ENCODE peak calls at places on chromosomes 16 and 17, in ten cellular contexts. One of them, this sample, is unnamed.

GRCh38 chr16:3096362-3096761 is 2.7 kb downstream of the ZSCAN10 start:
- DNase-seq in left lung: no peak
- DNase-seq in upper lobe of right lung: no peak
- DNase-seq in psoas muscle: peak; percentile 14
- DNase-seq in cardiac muscle cell: no peak
- DNase-seq in fibroblast of the aortic adventitia: no peak
- DNase-seq in body of pancreas: no peak
- DNase-seq in GM20000: peak; percentile 3
- DNase-seq in B cell: peak; percentile 9
- DNase-seq in chondrocyte: no peak
- DNase-seq in this sample: no peak

GRCh38 chr17:82663381-82664275 is 15.4 kb upstream of the WDR45B start:
- DNase-seq in left lung: no peak
- DNase-seq in upper lobe of right lung: no peak
- DNase-seq in psoas muscle: no peak
- DNase-seq in cardiac muscle cell: no peak
- DNase-seq in fibroblast of the aortic adventitia: no peak
- DNase-seq in body of pancreas: no peak
- DNase-seq in GM20000: no peak
- DNase-seq in B cell: no peak
- DNase-seq in chondrocyte: no peak
- DNase-seq in this sample: no peak

GRCh38 chr16:2243031-2243528 is 6.8 kb downstream of the DNASE1L2 start:
- DNase-seq in left lung: no peak
- DNase-seq in upper lobe of right lung: no peak
- DNase-seq in psoas muscle: no peak
- DNase-seq in cardiac muscle cell: no peak
- DNase-seq in fibroblast of the aortic adventitia: no peak
- DNase-seq in body of pancreas: no peak
- DNase-seq in GM20000: no peak
- DNase-seq in B cell: peak; percentile 30
- DNase-seq in chondrocyte: peak; percentile 92
- DNase-seq in this sample: no peak

GRCh38 chr17:36493956-36494355 is 7.5 kb downstream of the ZNHIT3 start:
- DNase-seq in left lung: no peak
- DNase-seq in upper lobe of right lung: no peak
- DNase-seq in psoas muscle: no peak
- DNase-seq in cardiac muscle cell: no peak
- DNase-seq in fibroblast of the aortic adventitia: no peak
- DNase-seq in body of pancreas: no peak
- DNase-seq in GM20000: no peak
- DNase-seq in B cell: no peak
- DNase-seq in chondrocyte: no peak
- DNase-seq in this sample: no peak

GRCh38 chr17:21679256-21680146 is 12.8 kb upstream of the KCNJ18 start:
- DNase-seq in left lung: no peak
- DNase-seq in upper lobe of right lung: no peak
- DNase-seq in psoas muscle: no peak
- DNase-seq in cardiac muscle cell: no peak
- DNase-seq in fibroblast of the aortic adventitia: no peak
- DNase-seq in body of pancreas: no peak
- DNase-seq in GM20000: no peak
- DNase-seq in B cell: no peak
- DNase-seq in chondrocyte: no peak
- DNase-seq in this sample: no peak

GRCh38 chr16:11530171-11530940 is 56.4 kb downstream of the LITAF start:
- DNase-seq in left lung: no peak
- DNase-seq in upper lobe of right lung: no peak
- DNase-seq in psoas muscle: no peak
- DNase-seq in cardiac muscle cell: peak; percentile 54
- DNase-seq in fibroblast of the aortic adventitia: peak; percentile 28
- DNase-seq in body of pancreas: no peak
- DNase-seq in GM20000: no peak
- DNase-seq in B cell: no peak
- DNase-seq in chondrocyte: no peak
- DNase-seq in this sample: no peak

GRCh38 chr16:74677868-74678267 is 11.2 kb upstream of the RFWD3 start:
- DNase-seq in left lung: no peak
- DNase-seq in upper lobe of right lung: no peak
- DNase-seq in psoas muscle: no peak
- DNase-seq in cardiac muscle cell: no peak
- DNase-seq in fibroblast of the aortic adventitia: no peak
- DNase-seq in body of pancreas: no peak
- DNase-seq in GM20000: no peak
- DNase-seq in B cell: no peak
- DNase-seq in chondrocyte: no peak
- DNase-seq in this sample: no peak

GRCh38 chr16:57087003-57087402 is 5.4 kb upstream of the CPNE2 start:
- DNase-seq in left lung: no peak
- DNase-seq in upper lobe of right lung: no peak
- DNase-seq in psoas muscle: no peak
- DNase-seq in cardiac muscle cell: no peak
- DNase-seq in fibroblast of the aortic adventitia: no peak
- DNase-seq in body of pancreas: no peak
- DNase-seq in GM20000: no peak
- DNase-seq in B cell: no peak
- DNase-seq in chondrocyte: no peak
- DNase-seq in this sample: no peak

GRCh38 chr16:84738255-84739038 is 38.6 kb downstream of the USP10 start:
- DNase-seq in left lung: peak; percentile 73
- DNase-seq in upper lobe of right lung: peak; percentile 73
- DNase-seq in psoas muscle: peak; percentile 79
- DNase-seq in cardiac muscle cell: peak; percentile 84
- DNase-seq in fibroblast of the aortic adventitia: peak; percentile 78
- DNase-seq in body of pancreas: peak; percentile 82
- DNase-seq in GM20000: peak; percentile 68
- DNase-seq in B cell: peak; percentile 63
- DNase-seq in chondrocyte: no peak
- DNase-seq in this sample: peak; percentile 76

GRCh38 chr16:84737658-84738057 is 37.9 kb downstream of the USP10 start:
- DNase-seq in left lung: peak; percentile 77
- DNase-seq in upper lobe of right lung: peak; percentile 70
- DNase-seq in psoas muscle: no peak
- DNase-seq in cardiac muscle cell: no peak
- DNase-seq in fibroblast of the aortic adventitia: no peak
- DNase-seq in body of pancreas: peak; percentile 43
- DNase-seq in GM20000: no peak
- DNase-seq in B cell: no peak
- DNase-seq in chondrocyte: no peak
- DNase-seq in this sample: no peak

GRCh38 chr16:84740596-84741071 is 40.8 kb downstream of the USP10 start:
- DNase-seq in left lung: no peak
- DNase-seq in upper lobe of right lung: no peak
- DNase-seq in psoas muscle: no peak
- DNase-seq in cardiac muscle cell: no peak
- DNase-seq in fibroblast of the aortic adventitia: no peak
- DNase-seq in body of pancreas: no peak
- DNase-seq in GM20000: no peak
- DNase-seq in B cell: no peak
- DNase-seq in chondrocyte: no peak
- DNase-seq in this sample: no peak

GRCh38 chr16:84741351-84741791 is 41.6 kb downstream of the USP10 start:
- DNase-seq in left lung: no peak
- DNase-seq in upper lobe of right lung: no peak
- DNase-seq in psoas muscle: no peak
- DNase-seq in cardiac muscle cell: peak; percentile 43
- DNase-seq in fibroblast of the aortic adventitia: peak; percentile 48
- DNase-seq in body of pancreas: peak; percentile 43
- DNase-seq in GM20000: no peak
- DNase-seq in B cell: no peak
- DNase-seq in chondrocyte: no peak
- DNase-seq in this sample: no peak

DNA sequence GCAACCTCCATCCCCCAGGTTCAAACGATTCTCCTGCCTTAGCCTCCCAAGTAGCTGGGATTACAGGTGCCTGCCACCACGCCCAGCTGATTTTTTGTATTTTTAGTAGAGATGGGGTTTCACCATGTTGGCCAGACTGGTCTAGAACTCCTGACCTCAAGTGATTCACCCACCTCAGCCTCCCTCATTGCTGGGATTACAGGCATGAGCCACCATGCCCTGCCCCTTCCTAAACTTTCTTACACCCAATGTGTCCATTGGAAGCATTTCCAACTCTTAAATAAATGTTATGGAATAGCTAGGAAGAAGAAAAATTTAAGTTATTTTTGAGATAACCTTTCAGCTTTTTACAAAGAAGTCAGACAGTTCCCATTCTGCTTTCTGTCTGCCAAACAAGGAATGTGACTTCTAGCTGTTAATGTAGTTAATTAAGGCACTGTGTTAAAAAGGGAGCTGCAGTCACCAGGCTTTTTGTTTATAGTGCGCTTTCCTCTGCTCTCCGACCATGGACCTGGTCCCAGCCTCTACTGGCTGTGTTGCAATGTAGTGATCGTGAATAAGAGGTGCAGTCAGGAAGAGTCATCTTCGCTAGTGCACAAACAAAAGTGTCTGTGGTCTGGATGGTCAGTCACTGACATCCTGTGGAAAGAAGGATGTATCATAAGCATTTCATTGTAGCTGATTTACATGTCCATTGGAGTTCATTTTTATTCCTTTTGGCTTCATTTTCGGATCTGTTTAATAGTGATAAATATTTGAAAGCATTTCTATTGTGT is 39.7 kb downstream of the USP10 start:
- DNase-seq in left lung: no peak
- DNase-seq in upper lobe of right lung: no peak
- DNase-seq in psoas muscle: no peak
- DNase-seq in cardiac muscle cell: peak; percentile 60
- DNase-seq in fibroblast of the aortic adventitia: peak; percentile 71
- DNase-seq in body of pancreas: peak; percentile 33
- DNase-seq in GM20000: no peak
- DNase-seq in B cell: no peak
- DNase-seq in chondrocyte: no peak
- DNase-seq in this sample: no peak
- TF ChIP-seq CTCF in left lung: no peak
- TF ChIP-seq CTCF in upper lobe of right lung: no peak
- TF ChIP-seq CTCF in psoas muscle: no peak
- TF ChIP-seq CTCF in cardiac muscle cell: no peak
- TF ChIP-seq CTCF in fibroblast of the aortic adventitia: no peak
- TF ChIP-seq CTCF in body of pancreas: no peak
- TF ChIP-seq CTCF in GM20000: no peak
- TF ChIP-seq CTCF in B cell: no peak
- TF ChIP-seq CTCF in chondrocyte: no peak
- TF ChIP-seq CTCF in this sample: no peak

GRCh38 chr16:68960910-68961309 is 117.6 kb downstream of the TANGO6 start:
- DNase-seq in left lung: no peak
- DNase-seq in upper lobe of right lung: no peak
- DNase-seq in psoas muscle: no peak
- DNase-seq in cardiac muscle cell: peak; percentile 39
- DNase-seq in fibroblast of the aortic adventitia: no peak
- DNase-seq in body of pancreas: no peak
- DNase-seq in GM20000: no peak
- DNase-seq in B cell: no peak
- DNase-seq in chondrocyte: no peak
- DNase-seq in this sample: no peak

GRCh38 chr16:68951991-68952877 is 108.9 kb downstream of the TANGO6 start:
- DNase-seq in left lung: no peak
- DNase-seq in upper lobe of right lung: no peak
- DNase-seq in psoas muscle: no peak
- DNase-seq in cardiac muscle cell: no peak
- DNase-seq in fibroblast of the aortic adventitia: peak; percentile 33
- DNase-seq in body of pancreas: no peak
- DNase-seq in GM20000: no peak
- DNase-seq in B cell: no peak
- DNase-seq in chondrocyte: no peak
- DNase-seq in this sample: no peak

DNA sequence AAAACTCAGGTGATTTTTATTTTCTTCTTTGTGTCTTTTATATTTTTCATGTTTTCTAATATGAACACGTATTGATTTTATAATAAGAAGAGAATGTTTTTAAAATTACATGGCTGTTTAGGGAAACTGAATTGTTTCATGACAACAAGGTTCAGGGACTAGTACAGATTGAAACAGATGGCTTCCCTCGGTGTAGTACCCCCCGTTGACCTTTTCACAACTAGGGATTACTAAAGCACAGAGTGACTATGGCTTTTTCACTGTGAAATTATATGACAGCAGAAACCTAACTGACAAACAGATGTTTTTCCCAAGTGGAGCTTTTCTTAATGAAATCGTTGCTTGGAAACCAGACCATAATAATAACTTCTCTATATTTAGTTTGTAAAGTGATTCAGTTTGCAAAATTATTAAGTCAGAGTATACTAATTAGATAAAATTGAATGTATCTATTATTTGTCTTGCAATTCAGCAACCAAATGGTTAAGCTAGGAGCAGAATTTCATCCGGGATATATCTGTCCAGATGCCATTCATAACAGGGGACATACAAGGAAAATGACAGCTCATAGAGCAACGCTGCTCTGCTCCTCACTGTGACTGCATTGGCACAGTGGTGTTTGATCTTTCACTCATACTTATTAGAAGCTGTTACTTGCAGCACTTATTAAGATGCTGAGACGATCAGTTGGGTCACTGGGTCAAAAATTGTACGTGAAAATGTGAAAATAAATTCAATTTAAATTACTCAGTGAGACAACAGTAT is 111.7 kb downstream of the TANGO6 start:
- DNase-seq in left lung: no peak
- DNase-seq in upper lobe of right lung: no peak
- DNase-seq in psoas muscle: no peak
- DNase-seq in cardiac muscle cell: no peak
- DNase-seq in fibroblast of the aortic adventitia: no peak
- DNase-seq in body of pancreas: no peak
- DNase-seq in GM20000: no peak
- DNase-seq in B cell: no peak
- DNase-seq in chondrocyte: no peak
- DNase-seq in this sample: no peak
- TF ChIP-seq CTCF in left lung: no peak
- TF ChIP-seq CTCF in upper lobe of right lung: no peak
- TF ChIP-seq CTCF in psoas muscle: no peak
- TF ChIP-seq CTCF in cardiac muscle cell: no peak
- TF ChIP-seq CTCF in fibroblast of the aortic adventitia: no peak
- TF ChIP-seq CTCF in body of pancreas: no peak
- TF ChIP-seq CTCF in GM20000: no peak
- TF ChIP-seq CTCF in B cell: no peak
- TF ChIP-seq CTCF in chondrocyte: no peak
- TF ChIP-seq CTCF in this sample: no peak

GRCh38 chr17:43832168-43832975 is 574 bp downstream of the MPP3 start:
- DNase-seq in left lung: peak; percentile 63
- DNase-seq in upper lobe of right lung: peak; percentile 82
- DNase-seq in psoas muscle: peak; percentile 73
- DNase-seq in cardiac muscle cell: peak; percentile 68
- DNase-seq in fibroblast of the aortic adventitia: peak; percentile 54
- DNase-seq in body of pancreas: peak; percentile 47
- DNase-seq in GM20000: no peak
- DNase-seq in B cell: no peak
- DNase-seq in chondrocyte: no peak
- DNase-seq in this sample: no peak
- TF ChIP-seq CTCF in left lung: no peak
- TF ChIP-seq CTCF in upper lobe of right lung: no peak
- TF ChIP-seq CTCF in psoas muscle: no peak
- TF ChIP-seq CTCF in cardiac muscle cell: no peak
- TF ChIP-seq CTCF in fibroblast of the aortic adventitia: no peak
- TF ChIP-seq CTCF in body of pancreas: no peak
- TF ChIP-seq CTCF in GM20000: no peak
- TF ChIP-seq CTCF in B cell: no peak
- TF ChIP-seq CTCF in chondrocyte: peak; percentile 19
- TF ChIP-seq CTCF in this sample: no peak

GRCh38 chr16:87927195-87927562 is 9.2 kb downstream of the CA5A start:
- DNase-seq in left lung: no peak
- DNase-seq in upper lobe of right lung: no peak
- DNase-seq in psoas muscle: no peak
- DNase-seq in cardiac muscle cell: no peak
- DNase-seq in fibroblast of the aortic adventitia: no peak
- DNase-seq in body of pancreas: no peak
- DNase-seq in GM20000: no peak
- DNase-seq in B cell: no peak
- DNase-seq in chondrocyte: no peak
- DNase-seq in this sample: no peak

GRCh38 chr16:87933140-87933495 is 3.2 kb downstream of the CA5A start:
- DNase-seq in left lung: no peak
- DNase-seq in upper lobe of right lung: no peak
- DNase-seq in psoas muscle: no peak
- DNase-seq in cardiac muscle cell: no peak
- DNase-seq in fibroblast of the aortic adventitia: no peak
- DNase-seq in body of pancreas: no peak
- DNase-seq in GM20000: no peak
- DNase-seq in B cell: no peak
- DNase-seq in chondrocyte: no peak
- DNase-seq in this sample: no peak

GRCh38 chr16:87929986-87930385 is 6.3 kb downstream of the CA5A start:
- DNase-seq in left lung: no peak
- DNase-seq in upper lobe of right lung: no peak
- DNase-seq in psoas muscle: no peak
- DNase-seq in cardiac muscle cell: no peak
- DNase-seq in fibroblast of the aortic adventitia: no peak
- DNase-seq in body of pancreas: no peak
- DNase-seq in GM20000: no peak
- DNase-seq in B cell: no peak
- DNase-seq in chondrocyte: no peak
- DNase-seq in this sample: no peak

GRCh38 chr16:87931504-87931903 is 4.8 kb downstream of the CA5A start:
- DNase-seq in left lung: no peak
- DNase-seq in upper lobe of right lung: no peak
- DNase-seq in psoas muscle: no peak
- DNase-seq in cardiac muscle cell: peak; percentile 93
- DNase-seq in fibroblast of the aortic adventitia: no peak
- DNase-seq in body of pancreas: no peak
- DNase-seq in GM20000: no peak
- DNase-seq in B cell: no peak
- DNase-seq in chondrocyte: no peak
- DNase-seq in this sample: no peak

GRCh38 chr16:87930456-87930855 is 5.9 kb downstream of the CA5A start:
- DNase-seq in left lung: no peak
- DNase-seq in upper lobe of right lung: no peak
- DNase-seq in psoas muscle: no peak
- DNase-seq in cardiac muscle cell: peak; percentile 32
- DNase-seq in fibroblast of the aortic adventitia: no peak
- DNase-seq in body of pancreas: no peak
- DNase-seq in GM20000: no peak
- DNase-seq in B cell: no peak
- DNase-seq in chondrocyte: no peak
- DNase-seq in this sample: no peak
- TF ChIP-seq CTCF in left lung: no peak
- TF ChIP-seq CTCF in upper lobe of right lung: peak; percentile 16
- TF ChIP-seq CTCF in psoas muscle: no peak
- TF ChIP-seq CTCF in cardiac muscle cell: peak; percentile 21
- TF ChIP-seq CTCF in fibroblast of the aortic adventitia: peak; percentile 42
- TF ChIP-seq CTCF in body of pancreas: no peak
- TF ChIP-seq CTCF in GM20000: peak; percentile 4
- TF ChIP-seq CTCF in B cell: peak; percentile 22
- TF ChIP-seq CTCF in chondrocyte: peak; percentile 67
- TF ChIP-seq CTCF in this sample: peak; percentile 20

This sample was measured in GM10248.